ENCODE peak calls at places on chromosomes 3 and 15, in nine cellular contexts. F, B, J, S, V, E, T, K and U are unnamed samples.

GRCh38 chr3:9862391-9863235 is 17.4 kb downstream of the CIDEC start:
- DNase-seq in K (no peak), S (peak; percentile 84), F (no peak), E (no peak), V (peak; percentile 84), T (no peak), J (peak; percentile 73), B (peak; percentile 89), U (no peak)

GRCh38 chr3:117398166-117398954 is 688.8 kb downstream of the TUSC7 start:
- DNase-seq in E (no peak), V (no peak), K (no peak), S (peak; percentile 89), B (no peak), J (peak; percentile 87), T (no peak), F (no peak), U (no peak)

GRCh38 chr15:80588801-80589200 is 106.3 kb upstream of the ABHD17C start:
- DNase-seq in S (no peak), V (no peak), K (peak; percentile 93), T (peak; percentile 93), J (no peak), F (no peak), E (no peak), B (no peak), U (peak; percentile 51)

GRCh38 chr3:113161661-113162060 is 49.7 kb upstream of the BOC start:
- DNase-seq in K (no peak), T (no peak), B (no peak), E (no peak), F (no peak), V (no peak), S (no peak), J (no peak), U (no peak)

GRCh38 chr15:39846108-39846507 is 63.5 kb upstream of the FSIP1 start:
- DNase-seq in T (no peak), K (no peak), V (no peak), B (no peak), F (no peak), S (no peak), E (no peak), J (no peak), U (no peak)

GRCh38 chr3:136982520-136983138 is 24.8 kb downstream of the IL20RB start:
- DNase-seq in S (no peak), T (no peak), J (no peak), V (no peak), E (no peak), K (no peak), F (no peak), B (no peak), U (no peak)

GRCh38 chr3:46883252-46884185 is 6.0 kb downstream of the PTH1R start:
- DNase-seq in S (peak; percentile 66), F (no peak), K (no peak), V (no peak), J (peak; percentile 29), T (no peak), E (no peak), B (no peak), U (no peak)

GRCh38 chr3:110903771-110904532 is 167.7 kb upstream of the NECTIN3 start:
- DNase-seq in B (no peak), K (no peak), S (no peak), V (no peak), T (peak; percentile 31), E (no peak), J (no peak), F (no peak), U (no peak)

GRCh38 chr3:11764931-11765363 is 81.7 kb downstream of the TAMM41 start:
- DNase-seq in S (no peak), K (peak; percentile 65), T (peak; percentile 90), F (no peak), B (no peak), E (peak; percentile 64), V (no peak), J (no peak), U (peak; percentile 49)

GRCh38 chr15:28985691-28986090 is 99.9 kb downstream of the APBA2 start:
- DNase-seq in F (no peak), K (no peak), V (no peak), B (no peak), T (no peak), J (no peak), S (no peak), E (no peak), U (no peak)

GRCh38 chr15:68682906-68683490 is 104.2 kb downstream of the CORO2B start:
- DNase-seq in V (no peak), B (peak; percentile 40), T (no peak), S (no peak), E (no peak), J (no peak), F (no peak), K (no peak), U (no peak)
- H3K4me3 ChIP-seq in V (no peak overlapping the region), B (no peak overlapping the region), T (no peak overlapping the region), S (no peak overlapping the region), E (no peak overlapping the region), J (no peak overlapping the region), F (no peak overlapping the region), K (no peak overlapping the region), U (no peak overlapping the region)

GRCh38 chr3:23735062-23735461 is 70.7 kb upstream of the UBE2E1 start:
- DNase-seq in T (no peak), F (no peak), B (no peak), E (no peak), S (no peak), J (no peak), V (no peak), K (no peak), U (no peak)
- H3K36me3 ChIP-seq in T (no peaks in the 10 kb centered on the region), F (no peaks in the 10 kb centered on the region), B (no peaks in the 10 kb centered on the region), E (no peaks in the 10 kb centered on the region), S (no peaks in the 10 kb centered on the region), J (no peaks in the 10 kb centered on the region), V (no peaks in the 10 kb centered on the region), K (no peaks in the 10 kb centered on the region), U (no peaks in the 10 kb centered on the region)

DNA sequence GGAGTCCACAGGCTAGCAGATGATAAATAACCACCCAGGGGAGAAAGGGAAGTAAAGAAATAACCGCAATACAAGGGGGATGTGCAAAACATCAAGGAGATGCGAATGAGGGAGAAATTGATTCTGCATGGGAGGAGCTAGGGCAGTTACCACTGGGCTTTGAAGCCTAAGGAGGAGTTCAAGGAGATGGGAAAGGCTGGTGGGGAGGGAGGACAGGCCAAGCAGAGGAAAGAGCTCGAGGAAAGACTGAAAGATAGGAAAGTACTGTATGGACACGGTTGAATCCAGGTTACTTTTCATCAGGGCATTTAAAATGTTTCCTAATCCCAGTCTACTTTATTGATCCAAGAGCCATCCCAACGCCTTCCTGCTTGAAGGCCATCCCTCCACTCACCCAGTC is 2.6 kb downstream of the THSD4 start:
- DNase-seq in S (no peak), K (no peak), T (no peak), F (no peak), B (no peak), E (no peak), J (no peak), V (no peak), U (no peak)
- H3K4me3 ChIP-seq in S (no peak overlapping the region), K (no peak overlapping the region), T (no peak overlapping the region), F (no peak overlapping the region), B (no peak overlapping the region), E (no peak overlapping the region), J (no peak overlapping the region), V (no peak overlapping the region), U (no peak overlapping the region)

GRCh38 chr15:75927601-75928000 is 23.9 kb downstream of the FBXO22 start:
- DNase-seq in J (no peak), S (no peak), K (no peak), E (no peak), V (no peak), T (peak; percentile 72), F (no peak), B (no peak), U (no peak)
- H3K36me3 ChIP-seq in J (peaks cover 1% of the 10 kb centered on the region), S (peaks cover 21% of the 10 kb centered on the region), K (peaks cover 8% of the 10 kb centered on the region), E (peaks cover 4% of the 10 kb centered on the region), V (peaks cover 32% of the 10 kb centered on the region), T (peaks cover 16% of the 10 kb centered on the region), F (peaks cover 8% of the 10 kb centered on the region), B (no peaks in the 10 kb centered on the region), U (peaks cover 29% of the 10 kb centered on the region)

DNA sequence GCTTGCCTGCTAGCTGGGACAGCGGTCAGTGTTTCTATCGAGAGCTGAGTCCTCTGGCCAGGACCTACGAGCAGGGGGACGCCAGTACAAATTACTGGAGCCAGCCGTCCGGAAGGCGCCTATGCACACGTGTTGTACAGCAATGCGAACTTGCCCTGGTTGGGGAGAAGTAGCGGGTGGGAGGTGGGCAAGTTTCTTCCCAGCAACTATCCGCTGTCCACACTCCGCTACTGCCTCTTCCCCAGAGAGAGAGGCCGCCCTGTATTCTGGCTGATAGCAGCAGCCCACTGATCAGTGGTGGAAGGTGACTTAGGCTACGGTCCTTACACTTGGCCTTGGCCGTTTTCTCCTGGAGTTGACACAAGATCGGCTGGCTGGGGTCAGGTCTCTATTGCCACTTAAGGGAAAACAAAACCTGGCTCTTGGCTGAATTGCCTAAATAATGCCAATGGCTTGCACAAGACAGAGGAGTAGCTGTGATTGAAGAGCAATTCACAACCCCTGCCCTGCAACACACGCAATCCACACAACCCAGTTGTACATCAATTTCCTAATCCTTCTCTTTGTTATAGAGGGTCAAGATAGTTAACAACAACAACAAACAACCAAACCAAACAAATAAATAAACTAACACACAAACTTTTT is 12.8 kb upstream of the SHC4 start:
- DNase-seq in E (no peak), V (no peak), J (no peak), K (no peak), T (no peak), B (no peak), S (no peak), F (no peak), U (no peak)
- H3K4me3 ChIP-seq in E (peak overlapping the region; percentile 58), V (peak overlapping the region; percentile 68), J (no peak overlapping the region), K (peak overlapping the region; percentile 65), T (peak overlapping the region; percentile 53), B (peak overlapping the region; percentile 56), S (peak overlapping the region; percentile 68), F (no peak overlapping the region), U (no peak overlapping the region)

DNA sequence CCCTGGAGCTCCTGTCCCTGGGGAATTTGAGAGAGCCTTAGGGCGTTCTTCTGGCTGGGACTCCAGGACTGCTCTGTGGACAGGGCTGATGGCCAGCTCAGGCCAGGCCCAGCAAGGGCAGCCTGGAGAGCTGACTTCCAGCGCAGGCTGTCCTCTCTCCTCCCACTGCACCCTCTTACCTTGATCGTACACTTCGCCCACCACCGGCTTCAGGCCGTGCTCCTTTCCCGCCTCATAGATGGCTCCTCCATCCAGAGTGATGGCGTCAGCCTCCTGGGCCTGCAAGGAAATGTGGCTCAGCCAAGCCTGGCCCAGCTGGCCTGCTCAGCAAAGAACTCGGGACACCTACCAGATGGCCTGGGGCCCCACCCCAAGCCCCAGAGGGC is 3.1 kb downstream of the MELTF start:
- DNase-seq in S (no peak), F (no peak), V (peak; percentile 63), J (no peak), E (no peak), B (no peak), T (no peak), K (no peak), U (no peak)
- H3K36me3 ChIP-seq in S (no peaks in the 10 kb centered on the region), F (no peaks in the 10 kb centered on the region), V (no peaks in the 10 kb centered on the region), J (no peaks in the 10 kb centered on the region), E (peaks cover 2% of the 10 kb centered on the region), B (no peaks in the 10 kb centered on the region), T (no peaks in the 10 kb centered on the region), K (no peaks in the 10 kb centered on the region), U (no peaks in the 10 kb centered on the region)

DNA sequence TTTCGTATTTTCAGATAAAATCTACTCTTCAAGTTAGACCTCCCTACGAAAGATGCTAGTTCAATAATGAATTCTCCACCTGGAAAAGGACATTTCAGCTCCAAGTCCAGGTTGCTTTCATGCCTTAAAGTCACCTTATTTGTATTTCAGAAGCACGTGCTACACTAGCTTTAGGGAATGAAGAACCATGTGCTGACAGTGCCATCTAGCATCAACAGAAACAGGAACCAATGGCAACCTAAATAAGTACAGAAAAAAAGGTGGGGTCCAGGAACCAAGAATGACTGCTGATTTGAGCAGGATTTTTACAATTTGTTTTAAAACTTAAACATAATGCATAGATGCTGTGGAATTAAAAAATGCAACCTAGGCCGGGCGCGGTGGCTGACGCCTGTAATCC is 77.6 kb upstream of the SNRPN start:
- DNase-seq in S (peak; percentile 64), T (no peak), V (no peak), F (no peak), E (no peak), J (no peak), B (no peak), K (no peak), U (no peak)
- H3K4me3 ChIP-seq in S (no peak overlapping the region), T (no peak overlapping the region), V (no peak overlapping the region), F (no peak overlapping the region), E (no peak overlapping the region), J (no peak overlapping the region), B (no peak overlapping the region), K (no peak overlapping the region), U (no peak overlapping the region)